ENCODE peak calls at places on chromosomes 3 and 15, in four cellular contexts. C, O, W and Z are unnamed samples.

GRCh38 chr3:39052613-39053012 is 797 bp downstream of the WDR48 start:
- DNase-seq in C (no peak), O (no peak), W (no peak), Z (no peak)

GRCh38 chr15:39363761-39364586 is 216.9 kb upstream of the THBS1 start:
- DNase-seq in C (no peak), O (no peak), W (no peak), Z (no peak)

GRCh38 chr15:39953521-39953920 is 19.6 kb downstream of the EIF2AK4 start:
- DNase-seq in C (no peak), O (no peak), W (no peak), Z (no peak)

GRCh38 chr15:85831415-85832113 is 36.8 kb upstream of the KLHL25 start:
- DNase-seq in C (no peak), O (no peak), W (peak), Z (peak)

GRCh38 chr15:70512772-70513362 is 250.5 kb downstream of the UACA start:
- DNase-seq in C (peak), O (peak), W (no peak), Z (peak)

GRCh38 chr3:10449436-10449835 is 56.0 kb downstream of the ATP2B2 start:
- DNase-seq in C (no peak), O (no peak), W (no peak), Z (no peak)

GRCh38 chr3:9202546-9202945 is 46.9 kb downstream of the SRGAP3 start:
- DNase-seq in C (no peak), O (no peak), W (no peak), Z (no peak)

GRCh38 chr3:32076566-32076965 is 29.9 kb upstream of the GPD1L start:
- DNase-seq in C (no peak), O (no peak), W (no peak), Z (peak)

GRCh38 chr3:136545664-136546266 is 206.4 kb downstream of the STAG1 start:
- DNase-seq in C (no peak), O (no peak), W (no peak), Z (no peak)

GRCh38 chr15:78808550-78808949 is 2.7 kb downstream of the ADAMTS7 start:
- DNase-seq in C (peak), O (no peak), W (no peak), Z (no peak)

GRCh38 chr3:189038773-189039720 is 132.7 kb upstream of the TPRG1 start:
- DNase-seq in C (no peak), O (no peak), W (peak), Z (no peak)

GRCh38 chr3:101533603-101533968 is 20.6 kb upstream of the SENP7 start:
- DNase-seq in C (no peak), O (no peak), W (no peak), Z (no peak)

GRCh38 chr3:3683261-3683660 is 116.0 kb upstream of the LRRN1 start:
- DNase-seq in C (no peak), O (no peak), W (no peak), Z (no peak)

GRCh38 chr3:46662771-46663551 is 30.5 kb downstream of the ALS2CL start:
- DNase-seq in C (no peak), O (no peak), W (no peak), Z (no peak)

GRCh38 chr15:75089781-75090734 is 66.7 kb downstream of the PPCDC start:
- DNase-seq in C (no peak), O (no peak), W (no peak), Z (peak)